ENCODE peak calls at places on chromosomes 2 and 18, in eight cellular contexts. One of them, this sample, is unnamed. For H3K4me1 and H3K36me3, the result is how much of the 10 kb centered on the place peaks cover.

GRCh38 chr18:70295633-70296188 is 6.9 kb downstream of the SOCS6 start:
- DNase-seq in psoas muscle: no peak
- DNase-seq in PC-9: no peak
- DNase-seq in hepatocyte: no peak
- DNase-seq in neural progenitor cell: no peak
- DNase-seq in fibroblast of lung: no peak
- DNase-seq in aorta: no peak
- DNase-seq in CD8-positive, alpha-beta T cell: no peak
- DNase-seq in this sample: no peak

GRCh38 chr2:44715671-44716077 is 225.8 kb upstream of the SIX3 start:
- DNase-seq in fibroblast of lung: peak
- DNase-seq in aorta: no peak
- DNase-seq in neural progenitor cell: peak
- DNase-seq in hepatocyte: peak
- DNase-seq in CD8-positive, alpha-beta T cell: no peak
- DNase-seq in PC-9: peak
- DNase-seq in psoas muscle: no peak
- DNase-seq in this sample: peak

GRCh38 chr2:111122631-111123421 is 2.1 kb downstream of the BCL2L11 start:
- DNase-seq in hepatocyte: peak
- DNase-seq in fibroblast of lung: peak
- DNase-seq in neural progenitor cell: peak
- DNase-seq in aorta: peak
- DNase-seq in CD8-positive, alpha-beta T cell: peak
- DNase-seq in PC-9: peak
- DNase-seq in psoas muscle: peak
- DNase-seq in this sample: peak

GRCh38 chr18:54335638-54336173 is 22.0 kb downstream of the STARD6 start:
- DNase-seq in neural progenitor cell: no peak
- DNase-seq in psoas muscle: no peak
- DNase-seq in PC-9: no peak
- DNase-seq in hepatocyte: no peak
- DNase-seq in aorta: no peak
- DNase-seq in fibroblast of lung: no peak
- DNase-seq in CD8-positive, alpha-beta T cell: no peak
- DNase-seq in this sample: no peak

GRCh38 chr18:9910071-9910470 is 3.7 kb upstream of the VAPA start:
- DNase-seq in psoas muscle: no peak
- DNase-seq in aorta: no peak
- DNase-seq in CD8-positive, alpha-beta T cell: no peak
- DNase-seq in neural progenitor cell: no peak
- DNase-seq in hepatocyte: no peak
- DNase-seq in fibroblast of lung: no peak
- DNase-seq in PC-9: no peak
- DNase-seq in this sample: no peak

GRCh38 chr2:21175895-21176646 is 52.3 kb downstream of the TDRD15 start:
- DNase-seq in hepatocyte: peak
- DNase-seq in CD8-positive, alpha-beta T cell: no peak
- DNase-seq in psoas muscle: no peak
- DNase-seq in fibroblast of lung: no peak
- DNase-seq in neural progenitor cell: peak
- DNase-seq in aorta: no peak
- DNase-seq in PC-9: no peak
- DNase-seq in this sample: no peak

GRCh38 chr2:191030521-191031154 is 16.7 kb upstream of the STAT1 start:
- DNase-seq in CD8-positive, alpha-beta T cell: peak
- DNase-seq in PC-9: no peak
- DNase-seq in fibroblast of lung: peak
- DNase-seq in hepatocyte: peak
- DNase-seq in neural progenitor cell: peak
- DNase-seq in psoas muscle: no peak
- DNase-seq in aorta: no peak
- DNase-seq in this sample: peak

GRCh38 chr2:111219734-111220505 is 99.2 kb downstream of the BCL2L11 start:
- DNase-seq in fibroblast of lung: peak
- DNase-seq in neural progenitor cell: no peak
- DNase-seq in PC-9: no peak
- DNase-seq in psoas muscle: no peak
- DNase-seq in aorta: no peak
- DNase-seq in hepatocyte: no peak
- DNase-seq in CD8-positive, alpha-beta T cell: no peak
- DNase-seq in this sample: no peak

GRCh38 chr2:177332041-177332991 is 60.3 kb upstream of the AGPS start:
- DNase-seq in aorta: no peak
- DNase-seq in hepatocyte: peak
- DNase-seq in CD8-positive, alpha-beta T cell: peak
- DNase-seq in PC-9: peak
- DNase-seq in psoas muscle: no peak
- DNase-seq in neural progenitor cell: peak
- DNase-seq in fibroblast of lung: peak
- DNase-seq in this sample: peak

GRCh38 chr2:71385008-71385407 is 53.4 kb downstream of the ZNF638 start:
- DNase-seq in neural progenitor cell: no peak
- DNase-seq in CD8-positive, alpha-beta T cell: no peak
- DNase-seq in fibroblast of lung: peak
- DNase-seq in psoas muscle: no peak
- DNase-seq in hepatocyte: peak
- DNase-seq in aorta: no peak
- DNase-seq in PC-9: no peak
- DNase-seq in this sample: no peak

GRCh38 chr18:8868276-8868675 is 162.9 kb downstream of the MTCL1 start:
- DNase-seq in aorta: no peak
- DNase-seq in fibroblast of lung: no peak
- DNase-seq in PC-9: no peak
- DNase-seq in psoas muscle: no peak
- DNase-seq in hepatocyte: no peak
- DNase-seq in CD8-positive, alpha-beta T cell: no peak
- DNase-seq in neural progenitor cell: no peak
- DNase-seq in this sample: no peak

GRCh38 chr18:8870528-8870927 is 165.2 kb downstream of the MTCL1 start:
- DNase-seq in neural progenitor cell: no peak
- DNase-seq in aorta: no peak
- DNase-seq in fibroblast of lung: peak
- DNase-seq in psoas muscle: no peak
- DNase-seq in CD8-positive, alpha-beta T cell: no peak
- DNase-seq in PC-9: no peak
- DNase-seq in hepatocyte: no peak
- DNase-seq in this sample: no peak

GRCh38 chr18:8868779-8869415 is 163.5 kb downstream of the MTCL1 start:
- DNase-seq in psoas muscle: no peak
- DNase-seq in CD8-positive, alpha-beta T cell: no peak
- DNase-seq in fibroblast of lung: no peak
- DNase-seq in aorta: no peak
- DNase-seq in neural progenitor cell: no peak
- DNase-seq in PC-9: no peak
- DNase-seq in hepatocyte: no peak
- DNase-seq in this sample: no peak

GRCh38 chr18:8871484-8871883 is 166.1 kb downstream of the MTCL1 start:
- DNase-seq in neural progenitor cell: no peak
- DNase-seq in PC-9: peak
- DNase-seq in hepatocyte: no peak
- DNase-seq in aorta: no peak
- DNase-seq in psoas muscle: no peak
- DNase-seq in fibroblast of lung: no peak
- DNase-seq in CD8-positive, alpha-beta T cell: no peak
- DNase-seq in this sample: no peak

DNA sequence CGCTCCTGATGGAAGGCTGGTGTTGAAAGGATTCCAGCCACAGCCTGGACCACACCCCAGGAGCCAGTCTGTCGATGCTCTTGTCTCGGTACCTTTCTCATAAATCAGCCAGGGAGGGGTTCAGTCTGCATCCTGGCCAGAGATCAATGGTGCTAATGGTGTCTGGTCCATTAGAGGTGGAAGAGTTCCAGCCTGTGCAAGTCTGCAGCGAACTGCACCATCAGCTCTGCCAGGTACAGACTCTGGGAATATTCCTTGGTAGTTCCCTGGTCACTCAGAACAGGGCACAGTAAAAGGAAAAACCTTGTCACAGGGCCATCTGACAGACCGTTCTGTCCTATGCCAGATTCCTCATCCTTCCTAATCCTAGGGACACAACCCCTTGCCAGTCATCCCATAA is 164.3 kb downstream of the MTCL1 start:
- DNase-seq in PC-9: no peak
- DNase-seq in neural progenitor cell: no peak
- DNase-seq in CD8-positive, alpha-beta T cell: no peak
- DNase-seq in psoas muscle: no peak
- DNase-seq in aorta: no peak
- DNase-seq in hepatocyte: no peak
- DNase-seq in fibroblast of lung: no peak
- DNase-seq in this sample: no peak
- H3K4me1 ChIP-seq in PC-9: under half
- H3K4me1 ChIP-seq in neural progenitor cell: under half
- H3K4me1 ChIP-seq in CD8-positive, alpha-beta T cell: under half
- H3K4me1 ChIP-seq in psoas muscle: under half
- H3K4me1 ChIP-seq in aorta: under half
- H3K4me1 ChIP-seq in hepatocyte: under half
- H3K4me1 ChIP-seq in fibroblast of lung: under half
- H3K4me1 ChIP-seq in this sample: under half

GRCh38 chr18:36114738-36115137 is 14.4 kb downstream of the SLC39A6 start:
- DNase-seq in psoas muscle: no peak
- DNase-seq in CD8-positive, alpha-beta T cell: no peak
- DNase-seq in neural progenitor cell: no peak
- DNase-seq in fibroblast of lung: no peak
- DNase-seq in aorta: no peak
- DNase-seq in PC-9: no peak
- DNase-seq in hepatocyte: no peak
- DNase-seq in this sample: no peak

GRCh38 chr18:36124841-36125240 is 4.3 kb downstream of the SLC39A6 start:
- DNase-seq in fibroblast of lung: no peak
- DNase-seq in aorta: no peak
- DNase-seq in hepatocyte: no peak
- DNase-seq in psoas muscle: no peak
- DNase-seq in CD8-positive, alpha-beta T cell: no peak
- DNase-seq in neural progenitor cell: no peak
- DNase-seq in PC-9: no peak
- DNase-seq in this sample: no peak

DNA sequence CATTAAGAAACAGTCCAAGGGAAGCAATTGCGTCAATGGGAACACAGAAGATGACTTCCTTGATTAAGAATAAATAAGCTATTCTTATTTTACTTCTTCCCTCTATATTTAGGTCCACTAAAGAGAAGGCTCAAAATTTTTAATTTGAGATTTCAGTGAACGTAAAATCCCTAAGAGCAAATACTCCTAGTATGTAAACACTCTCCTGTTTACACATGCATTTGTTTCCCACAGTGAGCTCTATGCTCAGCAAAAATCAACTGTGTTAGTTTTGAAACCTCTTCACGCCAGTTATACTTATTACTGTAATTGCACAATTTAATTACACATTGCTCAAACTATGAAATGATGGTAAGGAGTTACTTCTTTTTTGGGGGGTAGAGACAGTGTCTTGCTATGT is 8.8 kb downstream of the SLC39A6 start:
- DNase-seq in aorta: no peak
- DNase-seq in CD8-positive, alpha-beta T cell: no peak
- DNase-seq in fibroblast of lung: no peak
- DNase-seq in neural progenitor cell: no peak
- DNase-seq in psoas muscle: no peak
- DNase-seq in hepatocyte: no peak
- DNase-seq in PC-9: no peak
- DNase-seq in this sample: no peak
- H3K36me3 ChIP-seq in aorta: under half
- H3K36me3 ChIP-seq in CD8-positive, alpha-beta T cell: under half
- H3K36me3 ChIP-seq in fibroblast of lung: under half
- H3K36me3 ChIP-seq in neural progenitor cell: under half
- H3K36me3 ChIP-seq in psoas muscle: half or more
- H3K36me3 ChIP-seq in hepatocyte: under half
- H3K36me3 ChIP-seq in PC-9: under half
- H3K36me3 ChIP-seq in this sample: under half

DNA sequence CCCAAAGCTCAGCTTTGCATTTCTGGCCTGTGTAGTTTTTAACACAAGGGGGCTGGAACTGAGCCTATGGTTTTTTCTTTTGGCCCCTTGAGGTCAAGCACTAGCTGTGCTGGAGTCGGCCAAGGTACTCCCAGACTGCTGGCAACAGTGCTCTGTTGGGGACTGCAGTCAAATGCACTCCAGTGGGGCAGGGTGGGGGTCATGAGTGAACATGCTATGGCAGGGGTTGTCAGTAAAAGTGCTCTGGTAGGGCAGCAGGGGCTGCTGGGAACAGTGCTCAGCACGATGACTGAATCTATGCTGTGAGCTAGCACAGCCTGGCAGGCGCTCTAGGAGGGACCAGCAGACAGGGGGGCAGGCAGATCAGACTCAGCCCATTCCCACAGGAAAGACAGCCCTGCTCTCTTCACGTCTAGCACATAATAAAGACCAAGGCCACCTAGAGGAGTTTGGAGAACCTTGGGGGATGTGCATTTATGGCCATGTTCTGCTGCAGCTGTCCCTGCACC is 55.0 kb upstream of the CERS6 start:
- DNase-seq in hepatocyte: no peak
- DNase-seq in neural progenitor cell: no peak
- DNase-seq in aorta: no peak
- DNase-seq in CD8-positive, alpha-beta T cell: no peak
- DNase-seq in psoas muscle: no peak
- DNase-seq in fibroblast of lung: no peak
- DNase-seq in PC-9: no peak
- DNase-seq in this sample: no peak
- H3K4me3 ChIP-seq in hepatocyte: no peak
- H3K4me3 ChIP-seq in neural progenitor cell: no peak
- H3K4me3 ChIP-seq in aorta: no peak
- H3K4me3 ChIP-seq in CD8-positive, alpha-beta T cell: no peak
- H3K4me3 ChIP-seq in psoas muscle: no peak
- H3K4me3 ChIP-seq in fibroblast of lung: no peak
- H3K4me3 ChIP-seq in PC-9: no peak
- H3K4me3 ChIP-seq in this sample: no peak

DNA sequence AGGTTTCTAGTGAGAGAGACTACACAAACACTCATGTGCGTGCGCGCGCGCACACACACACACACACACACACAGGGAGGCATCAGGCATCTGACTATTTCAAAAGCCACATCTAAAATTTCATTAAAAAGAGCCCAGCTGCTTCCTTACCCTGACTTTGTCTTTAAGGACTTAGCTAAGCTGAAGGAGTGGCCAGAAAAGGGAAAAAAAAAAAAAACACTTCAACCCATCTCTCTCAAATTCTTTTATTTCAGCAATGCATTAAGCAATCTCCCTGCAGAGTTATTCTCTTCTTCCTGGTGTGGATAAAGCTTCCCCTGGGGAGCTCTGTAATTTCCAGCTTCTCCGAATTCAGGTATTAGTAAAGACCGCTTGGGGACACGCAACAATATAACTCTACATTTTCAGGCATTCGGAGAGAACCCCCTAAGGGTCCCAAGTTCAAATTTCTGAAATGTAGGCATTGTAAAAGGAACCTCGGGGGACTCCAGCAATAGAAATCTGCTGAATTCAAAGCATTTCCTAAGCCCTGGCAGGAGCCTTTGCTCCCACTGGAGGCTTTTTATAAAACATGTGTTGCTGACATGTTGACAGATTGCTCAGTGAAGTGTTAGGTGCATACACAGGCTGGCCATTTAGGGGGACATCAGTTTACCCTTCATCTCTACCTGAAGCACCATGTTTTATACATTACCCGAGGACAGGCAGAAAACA is 66.9 kb downstream of the ZNF521 start:
- DNase-seq in fibroblast of lung: peak
- DNase-seq in PC-9: no peak
- DNase-seq in CD8-positive, alpha-beta T cell: no peak
- DNase-seq in psoas muscle: peak
- DNase-seq in hepatocyte: no peak
- DNase-seq in aorta: no peak
- DNase-seq in neural progenitor cell: peak
- DNase-seq in this sample: no peak
- H3K4me1 ChIP-seq in fibroblast of lung: under half
- H3K4me1 ChIP-seq in PC-9: under half
- H3K4me1 ChIP-seq in CD8-positive, alpha-beta T cell: under half
- H3K4me1 ChIP-seq in psoas muscle: under half
- H3K4me1 ChIP-seq in hepatocyte: under half
- H3K4me1 ChIP-seq in aorta: under half
- H3K4me1 ChIP-seq in neural progenitor cell: half or more
- H3K4me1 ChIP-seq in this sample: under half

This sample was measured in Caco-2.